ENCODE peak calls at places on chromosomes 3 and 15, in nine cellular contexts. D is smooth muscle cell of the brain vasculature; L is frontal cortex; B is NCI-H1694; J is left lung; U is anterior cingulate cortex; V is AG09319; E is stimulated activated CD8-positive, alpha-beta memory T cell treated with anti-CD3 and anti-CD28 coated beads, Interleukin-7, amount 100 ng/mL, for 1 hour; O is NCI-H345. K is an unnamed sample.

GRCh38 chr15:81029416-81030367 is 29.0 kb downstream of the TLNRD1 start:
- DNase-seq in L (no peak), O (no peak), E (no peak), B (no peak), U (no peak), V (no peak), J (no peak), D (no peak), K (no peak)

GRCh38 chr15:81480645-81481053 is 106.6 kb upstream of the TMC3 start:
- DNase-seq in J (no peak), B (peak; percentile 89), L (no peak), O (peak; percentile 57), D (peak; percentile 53), U (peak; percentile 67), E (no peak), V (peak; percentile 29), K (no peak)

GRCh38 chr3:36919439-36920160 is 25.3 kb downstream of the TRANK1 start:
- DNase-seq in D (no peak), V (no peak), B (no peak), E (no peak), L (no peak), O (no peak), J (no peak), U (no peak), K (no peak)

GRCh38 chr15:91385301-91385700 is 285.2 kb downstream of the SV2B start:
- DNase-seq in U (no peak), B (no peak), E (no peak), L (no peak), J (no peak), D (no peak), O (no peak), V (no peak), K (no peak)

GRCh38 chr3:48502728-48503168 is 1.2 kb downstream of the SHISA5 start:
- DNase-seq in E (no peak), D (no peak), U (no peak), B (no peak), O (no peak), V (no peak), L (no peak), J (no peak), K (no peak)

GRCh38 chr15:58222698-58223097 is 84.5 kb downstream of the AQP9 start:
- DNase-seq in J (no peak), B (no peak), U (no peak), O (no peak), D (no peak), L (no peak), E (no peak), V (no peak), K (no peak)

GRCh38 chr15:88131937-88132336 is 124.6 kb downstream of the NTRK3 start:
- DNase-seq in B (no peak), E (no peak), D (no peak), V (no peak), J (no peak), O (no peak), U (no peak), L (no peak), K (no peak)

GRCh38 chr3:11530153-11530721 is 113.5 kb downstream of the VGLL4 start:
- DNase-seq in J (no peak), B (peak; percentile 53), D (peak; percentile 87), E (no peak), O (peak; percentile 2), L (no peak), U (no peak), V (peak; percentile 81), K (peak; percentile 97)

GRCh38 chr15:43895586-43895985 is 68.8 kb downstream of the WDR76 start:
- DNase-seq in B (no peak), E (no peak), D (no peak), O (no peak), J (no peak), V (no peak), L (no peak), U (no peak), K (no peak)

K was measured in skeletal muscle cell.